ENCODE peak calls at places on chromosomes 7 and 10, in five cellular contexts. O is heart left ventricle, D is Calu3, T is GM12878, N is left lung. S is an unnamed sample.

GRCh38 chr7:87395442-87396020 is 50.1 kb downstream of the CROT start:
- DNase-seq in N (no peak), D (no peak), O (no peak), T (no peak), S (no peak)

GRCh38 chr7:18426564-18427226 is 68.9 kb upstream of the HDAC9 start:
- DNase-seq in D (no peak), N (no peak), T (no peak), O (no peak), S (no peak)

GRCh38 chr7:36686499-36686898 is 37.8 kb downstream of the AOAH start:
- DNase-seq in D (peak; percentile 28), N (no peak), T (no peak), O (no peak), S (no peak)

GRCh38 chr10:6640433-6641040 is 60.5 kb upstream of the PRKCQ start:
- DNase-seq in D (no peak), N (no peak), O (no peak), T (no peak), S (no peak)

GRCh38 chr10:59006511-59007306 is 169.7 kb upstream of the PHYHIPL start:
- DNase-seq in N (no peak), T (no peak), O (peak; percentile 28), D (peak; percentile 22), S (no peak)

GRCh38 chr10:104309980-104310978 is 28.0 kb downstream of the ITPRIP start:
- DNase-seq in D (no peak), N (no peak), O (peak; percentile 77), T (no peak), S (no peak)

GRCh38 chr10:103576862-103577261 is 83.4 kb downstream of the NEURL1 start:
- DNase-seq in D (no peak), N (no peak), O (no peak), T (no peak), S (no peak)

GRCh38 chr10:75019360-75019759 is 92.1 kb upstream of the SAMD8 start:
- DNase-seq in N (no peak), D (no peak), T (no peak), O (no peak), S (no peak)

GRCh38 chr7:19754521-19755116 is 18.8 kb downstream of the TMEM196 start:
- DNase-seq in T (peak; percentile 15), O (no peak), D (peak; percentile 46), N (no peak), S (peak; percentile 13)

GRCh38 chr10:7157091-7157490 is 253.7 kb downstream of the SFMBT2 start:
- DNase-seq in N (no peak), T (no peak), D (no peak), O (no peak), S (peak; percentile 16)

GRCh38 chr7:151113344-151114150 is 27.3 kb downstream of the AGAP3 start:
- DNase-seq in N (peak; percentile 62), D (no peak), T (no peak), O (no peak), S (no peak)

GRCh38 chr10:108556176-108556575 is 1367.1 kb downstream of the XPNPEP1 start:
- DNase-seq in T (no peak), N (no peak), D (no peak), O (no peak), S (no peak)

GRCh38 chr7:1855396-1856160 is 185.5 kb downstream of the ELFN1 start:
- DNase-seq in O (no peak), N (peak; percentile 63), D (no peak), T (no peak), S (no peak)

GRCh38 chr7:78499966-78500365 is 701.4 kb downstream of the PHTF2 start:
- DNase-seq in D (no peak), N (no peak), O (no peak), T (no peak), S (no peak)

GRCh38 chr10:104043854-104044253 is 41.8 kb downstream of the COL17A1 start:
- DNase-seq in T (no peak), D (no peak), N (no peak), O (no peak), S (no peak)

DNA sequence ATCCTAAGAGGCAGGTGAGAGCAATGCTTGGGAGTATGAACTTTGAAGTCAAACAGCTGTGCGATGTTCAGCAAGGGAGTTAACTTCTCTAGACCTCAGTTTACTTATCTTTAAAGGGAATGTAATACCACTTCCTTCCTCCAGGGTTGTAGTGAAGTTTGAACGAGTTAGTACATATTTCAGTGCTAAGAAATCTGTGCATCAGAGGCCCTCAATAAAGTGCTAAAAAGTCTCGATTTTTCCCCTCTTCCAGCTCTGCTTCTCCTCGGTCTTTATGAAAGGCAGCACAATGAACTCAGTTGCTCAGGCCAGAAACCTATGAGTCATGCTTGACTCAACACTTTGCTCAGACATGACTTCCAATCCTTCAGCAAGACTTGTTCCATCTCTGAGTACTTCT is 418.9 kb downstream of the MDFIC start:
- DNase-seq in T (no peak), N (no peak), D (no peak), O (no peak), S (no peak)
- TF ChIP-seq CTCF in T (no peak), N (no peak), D (peak; percentile 30), O (no peak), S (peak; percentile 53)

GRCh38 chr10:71285180-71285545 is 33.9 kb upstream of the SLC29A3 start:
- DNase-seq in N (peak; percentile 75), D (peak; percentile 67), O (no peak), T (no peak), S (no peak)
- TF ChIP-seq CTCF in N (peak; percentile 60), D (peak; percentile 88), O (peak; percentile 76), T (peak; percentile 52), S (peak; percentile 80)

DNA sequence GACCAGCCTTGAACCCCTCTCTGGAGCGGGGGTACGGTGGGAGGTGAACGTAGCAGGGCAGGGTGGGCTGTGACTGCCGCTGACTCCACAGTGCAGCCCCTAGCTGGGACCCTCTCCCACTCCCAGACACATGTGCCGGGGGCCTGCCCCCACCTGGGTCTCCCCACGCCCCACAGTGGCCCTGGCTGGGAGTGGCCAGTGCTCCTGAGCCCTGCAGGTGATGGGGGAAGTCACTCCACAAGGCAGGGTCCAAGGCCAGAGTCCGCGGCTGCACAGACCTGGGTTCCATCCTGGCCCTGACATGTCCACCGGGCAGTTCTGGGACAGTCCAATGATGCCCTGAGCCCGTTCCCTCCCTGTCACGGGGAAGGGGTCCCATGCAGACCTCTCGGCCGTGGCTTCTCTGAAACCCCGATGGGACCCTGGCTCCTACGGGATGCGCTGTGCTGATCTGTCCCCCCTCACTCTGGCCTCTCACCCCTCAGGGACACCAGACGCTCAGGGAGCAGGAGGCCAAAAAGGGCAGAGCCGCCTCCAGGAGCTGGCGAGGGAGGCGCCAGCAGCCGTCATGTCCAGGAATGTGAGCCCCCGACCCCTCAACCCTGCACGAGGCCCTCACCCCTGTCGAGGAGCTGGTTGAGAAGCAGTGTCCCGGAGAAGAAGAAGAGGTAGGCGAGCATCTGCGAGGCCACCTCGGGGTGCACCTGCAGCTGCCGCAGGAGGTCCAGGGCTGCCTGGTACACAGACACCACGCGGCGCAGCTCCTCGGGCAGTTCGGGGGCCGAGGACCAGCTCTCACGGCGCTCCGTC is 40.4 kb downstream of the AP5Z1 start:
- DNase-seq in T (no peak), D (peak; percentile 30), N (peak; percentile 72), O (no peak), S (no peak)
- TF ChIP-seq CTCF in T (no peak), D (peak; percentile 64), N (no peak), O (no peak), S (no peak)

GRCh38 chr10:70140297-70140696 is 6.2 kb downstream of the TYSND1 start:
- DNase-seq in T (no peak), N (no peak), O (no peak), D (no peak), S (no peak)

GRCh38 chr10:70139997-70140250 is 6.6 kb downstream of the TYSND1 start:
- DNase-seq in O (no peak), T (no peak), D (no peak), N (no peak), S (no peak)

GRCh38 chr10:70137135-70137534 is 4.5 kb upstream of the AIFM2 start:
- DNase-seq in T (no peak), N (no peak), D (no peak), O (no peak), S (no peak)

GRCh38 chr10:70137927-70138883 is 5.6 kb upstream of the AIFM2 start:
- DNase-seq in D (no peak), T (no peak), N (no peak), O (no peak), S (no peak)

DNA sequence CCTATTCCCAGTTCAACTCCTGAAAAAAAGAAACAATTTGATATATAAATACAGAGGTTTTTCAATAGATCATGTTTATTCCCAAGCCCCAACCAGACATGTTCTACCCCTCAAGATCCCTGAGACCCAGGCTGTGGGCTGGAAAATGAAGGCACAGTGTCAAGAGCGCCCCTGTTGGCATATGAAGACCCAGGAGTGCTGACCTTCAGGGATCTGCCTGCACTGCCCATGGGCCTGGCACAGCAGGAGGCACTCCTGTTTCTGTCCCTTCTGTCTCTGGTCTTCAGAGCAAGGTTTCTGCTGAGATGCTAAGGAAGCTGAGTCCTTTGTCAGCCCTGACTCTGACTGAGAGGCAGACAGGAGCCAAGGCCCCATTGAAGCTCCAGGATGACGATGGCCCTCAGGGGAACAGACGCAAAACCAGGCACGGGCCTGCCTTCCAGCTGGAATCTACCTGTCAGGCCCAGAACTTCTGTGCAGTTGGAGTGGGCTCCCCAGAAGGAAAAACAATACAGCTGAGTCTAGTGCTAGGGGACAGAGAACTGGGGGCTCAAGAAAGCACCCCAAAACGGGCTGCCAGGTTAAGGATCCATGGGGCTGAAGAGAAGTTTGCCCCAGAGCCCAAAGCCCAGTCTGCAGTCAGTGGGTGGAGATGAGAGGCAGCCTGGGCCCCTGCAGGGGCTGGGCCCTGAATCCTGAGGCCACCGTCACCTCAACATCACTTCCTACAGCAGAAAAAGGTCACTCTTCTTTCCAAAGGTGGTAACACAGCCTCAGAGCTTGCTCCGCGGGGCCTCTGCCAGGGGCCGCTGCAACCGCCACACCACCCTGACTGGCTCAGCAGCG is 6.7 kb upstream of the AIFM2 start:
- DNase-seq in O (no peak), N (no peak), T (no peak), D (no peak), S (no peak)
- TF ChIP-seq CTCF in O (no peak), N (no peak), T (no peak), D (no peak), S (no peak)

GRCh38 chr10:1609596-1609995 is 127.7 kb downstream of the ADARB2 start:
- DNase-seq in D (no peak), N (no peak), T (no peak), O (no peak), S (no peak)

GRCh38 chr10:1607466-1607865 is 129.9 kb downstream of the ADARB2 start:
- DNase-seq in N (no peak), D (no peak), O (no peak), T (no peak), S (no peak)

GRCh38 chr10:1608408-1609037 is 128.8 kb downstream of the ADARB2 start:
- DNase-seq in N (no peak), D (no peak), T (no peak), O (no peak), S (no peak)

GRCh38 chr10:1610986-1611770 is 126.1 kb downstream of the ADARB2 start:
- DNase-seq in D (no peak), O (no peak), T (no peak), N (no peak), S (no peak)

DNA sequence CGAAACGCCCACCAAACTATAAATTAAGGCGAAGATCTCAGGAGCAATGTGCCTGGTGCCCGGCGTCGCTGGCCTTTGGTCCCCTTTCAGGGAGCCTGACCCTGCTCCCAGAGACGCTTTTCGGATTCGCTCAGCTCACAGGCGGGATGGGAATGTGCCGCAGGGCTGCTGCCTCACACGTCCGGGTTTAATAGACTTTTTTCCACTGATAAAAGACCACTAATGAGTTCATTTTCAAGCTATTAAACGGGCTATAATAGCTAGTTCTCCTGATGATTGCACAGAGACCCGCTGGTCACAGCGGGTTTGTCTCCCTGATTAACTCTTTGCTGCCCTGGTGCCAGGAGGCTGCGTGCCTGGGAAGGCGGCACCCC is 128.3 kb downstream of the ADARB2 start:
- DNase-seq in N (no peak), T (no peak), D (no peak), O (no peak), S (no peak)
- TF ChIP-seq CTCF in N (no peak), T (no peak), D (no peak), O (no peak), S (no peak)

S was measured in GM12864.